ENCODE peak calls at places on chromosomes 11 and 22, in nine cellular contexts. Q is HFFc6; T is right cardiac atrium; Y is AG08395; P is AML-193; C is stimulated activated CD8-positive, alpha-beta memory T cell treated with anti-CD3 and anti-CD28 coated beads, Interleukin-15, amount 100 ng/mL, for 24 hours; J is endothelial cell of umbilical vein; A is ovary; G is DMS153. Z is an unnamed sample.

GRCh38 chr11:109338131-109338530 is 83.9 kb upstream of the C11orf87 start:
- DNase-seq in Q (no peak), T (no peak), Y (no peak), P (no peak), C (no peak), J (no peak), A (no peak), G (no peak), Z (no peak)

GRCh38 chr11:129853508-129854228 is 38.0 kb downstream of the TMEM45B start:
- DNase-seq in Q (no peak), T (no peak), Y (no peak), P (no peak), C (no peak), J (no peak), A (peak; percentile 47), G (peak; percentile 93), Z (peak; percentile 49)

GRCh38 chr11:83801799-83802198 is 515.6 kb upstream of the CCDC90B start:
- DNase-seq in Q (no peak), T (no peak), Y (no peak), P (no peak), C (no peak), J (no peak), A (no peak), G (no peak), Z (no peak)

GRCh38 chr11:72637926-72638325 is 36.3 kb downstream of the PDE2A start:
- DNase-seq in Q (no peak), T (peak; percentile 23), Y (no peak), P (no peak), C (no peak), J (no peak), A (no peak), G (no peak), Z (no peak)

GRCh38 chr22:41507330-41508063 is 36.8 kb downstream of the POLR3H start:
- DNase-seq in Q (no peak), T (no peak), Y (no peak), P (no peak), C (no peak), J (no peak), A (no peak), G (no peak), Z (no peak)

GRCh38 chr11:43962383-43962969 is 20.0 kb downstream of the C11orf96 start:
- DNase-seq in Q (no peak), T (no peak), Y (no peak), P (no peak), C (no peak), J (no peak), A (no peak), G (no peak), Z (no peak)

GRCh38 chr11:58980159-58980843 is 41.0 kb downstream of the GLYATL1 start:
- DNase-seq in Q (no peak), T (no peak), Y (no peak), P (no peak), C (no peak), J (no peak), A (no peak), G (no peak), Z (no peak)

GRCh38 chr11:128963744-128964340 is 21.2 kb upstream of the TP53AIP1 start:
- DNase-seq in Q (no peak), T (no peak), Y (no peak), P (no peak), C (no peak), J (no peak), A (no peak), G (no peak), Z (peak; percentile 20)

GRCh38 chr22:20268350-20269012 is 363 bp upstream of the RTN4R start:
- DNase-seq in Q (no peak), T (peak; percentile 87), Y (peak; percentile 65), P (peak; percentile 35), C (peak; percentile 33), J (peak; percentile 15), A (peak; percentile 66), G (no peak), Z (peak; percentile 19)

GRCh38 chr11:12232819-12233601 is 122.6 kb downstream of the MICAL2 start:
- DNase-seq in Q (peak; percentile 89), T (no peak), Y (peak; percentile 83), P (no peak), C (no peak), J (peak; percentile 79), A (no peak), G (no peak), Z (peak; percentile 95)

GRCh38 chr11:6259638-6260019 is at the start of gene CCKBR:
- DNase-seq in Q (no peak), T (peak; percentile 70), Y (no peak), P (no peak), C (no peak), J (no peak), A (peak; percentile 28), G (no peak), Z (no peak)

GRCh38 chr22:43228863-43229262 is 41.9 kb upstream of the TTLL12 start:
- DNase-seq in Q (no peak), T (no peak), Y (no peak), P (no peak), C (no peak), J (no peak), A (no peak), G (no peak), Z (no peak)

GRCh38 chr11:124760205-124760652 is 1.9 kb downstream of the ESAM start:
- DNase-seq in Q (no peak), T (peak; percentile 81), Y (no peak), P (no peak), C (no peak), J (peak; percentile 59), A (no peak), G (no peak), Z (no peak)

GRCh38 chr22:24697141-24697540 is 77.4 kb downstream of the PIWIL3 start:
- DNase-seq in Q (no peak), T (no peak), Y (no peak), P (no peak), C (no peak), J (no peak), A (no peak), G (no peak), Z (no peak)

Z was measured in IMR-90.